ENCODE peak calls at places on chromosome 7, in eight cellular contexts. F is occipital lobe; H is GF-D8; Y is endothelial cell; G is AG08395; M is cardiac fibroblast; C is activated naive CD4-positive, alpha-beta T cell treated with anti-CD3 and anti-CD28 coated beads, Interleukin-2, amount 50 U/mL, for 16 hours; D is mucosa of gallbladder. R is an unnamed sample.

GRCh38 chr7:44787041-44787440 is 9.4 kb upstream of the PPIA start:
- DNase-seq in D (no peak), C (no peak), Y (no peak), H (no peak), M (no peak), G (no peak), F (no peak), R (no peak)

GRCh38 chr7:159094030-159094740 is 50.5 kb downstream of the VIPR2 start:
- DNase-seq in G (no peak), H (no peak), Y (no peak), M (no peak), C (no peak), D (no peak), F (no peak), R (peak; percentile 20)

GRCh38 chr7:114959931-114960330 is 38.0 kb downstream of the MDFIC start:
- DNase-seq in H (no peak), C (no peak), F (no peak), G (no peak), D (no peak), Y (no peak), M (peak; percentile 7), R (no peak)

GRCh38 chr7:55483061-55483460 is 89.2 kb downstream of the VOPP1 start:
- DNase-seq in G (no peak), M (no peak), Y (no peak), F (no peak), H (no peak), C (no peak), D (no peak), R (peak; percentile 23)

GRCh38 chr7:64611717-64612116 is 48.8 kb upstream of the ZNF680 start:
- DNase-seq in H (no peak), M (no peak), G (no peak), D (no peak), F (no peak), Y (no peak), C (no peak), R (no peak)

GRCh38 chr7:21099432-21099831 is 312.7 kb upstream of the SP8 start:
- DNase-seq in H (no peak), Y (no peak), C (no peak), G (no peak), F (no peak), D (no peak), M (no peak), R (no peak)

GRCh38 chr7:148735141-148735540 is 36.4 kb downstream of the CUL1 start:
- DNase-seq in D (no peak), M (no peak), F (no peak), H (no peak), G (no peak), Y (no peak), C (no peak), R (no peak)

GRCh38 chr7:73304071-73304470 is 4.6 kb downstream of the NSUN5 start:
- DNase-seq in G (no peak), M (no peak), C (no peak), Y (no peak), D (no peak), H (no peak), F (no peak), R (no peak)

GRCh38 chr7:87398441-87398840 is 53.0 kb downstream of the CROT start:
- DNase-seq in C (no peak), D (no peak), Y (no peak), H (no peak), M (peak; percentile 28), G (peak; percentile 62), F (no peak), R (no peak)

GRCh38 chr7:151275813-151276577 is 27.5 kb upstream of the SMARCD3 start:
- DNase-seq in G (no peak), D (no peak), F (no peak), C (no peak), H (no peak), Y (no peak), M (no peak), R (peak; percentile 38)

GRCh38 chr7:8229927-8230326 is 32.0 kb downstream of the ICA1 start:
- DNase-seq in M (no peak), F (no peak), D (no peak), C (no peak), H (no peak), G (no peak), Y (no peak), R (no peak)

GRCh38 chr7:72538856-72539255 is 126.7 kb upstream of the CALN1 start:
- DNase-seq in C (no peak), Y (no peak), D (no peak), G (no peak), M (no peak), F (peak; percentile 1), H (no peak), R (no peak)

GRCh38 chr7:159064121-159064815 is 80.4 kb downstream of the VIPR2 start:
- DNase-seq in C (no peak), F (no peak), Y (no peak), G (no peak), D (no peak), M (no peak), H (no peak), R (no peak)

GRCh38 chr7:111771638-111772037 is 209.3 kb upstream of the IMMP2L start:
- DNase-seq in D (no peak), F (no peak), G (no peak), C (no peak), H (no peak), M (no peak), Y (no peak), R (no peak)

GRCh38 chr7:69732203-69732602 is 133.9 kb downstream of the AUTS2 start:
- DNase-seq in D (peak; percentile 58), Y (no peak), G (no peak), C (no peak), M (no peak), F (no peak), H (no peak), R (no peak)

GRCh38 chr7:27199820-27200760 is at the start of gene HOXA13:
- DNase-seq in M (no peak), G (peak; percentile 67), D (no peak), F (no peak), H (peak; percentile 86), Y (no peak), C (no peak), R (peak; percentile 52)

GRCh38 chr7:113783403-113783802 is 135.4 kb downstream of the PPP1R3A start:
- DNase-seq in F (no peak), C (no peak), Y (no peak), M (no peak), G (no peak), D (no peak), H (no peak), R (no peak)

GRCh38 chr7:114310344-114311118 is 104.1 kb upstream of the FOXP2 start:
- DNase-seq in Y (no peak), C (no peak), F (no peak), H (no peak), G (no peak), M (no peak), D (no peak), R (no peak)

GRCh38 chr7:56493704-56494450 is 377.7 kb upstream of the NUPR2 start:
- DNase-seq in G (no peak), C (no peak), F (no peak), H (no peak), Y (no peak), M (no peak), D (no peak), R (no peak)

GRCh38 chr7:158143196-158144120 is 444.2 kb downstream of the PTPRN2 start:
- DNase-seq in C (no peak), F (no peak), H (no peak), M (no peak), Y (no peak), G (no peak), D (no peak), R (no peak)

GRCh38 chr7:93350338-93350737 is 118.2 kb downstream of the VPS50 start:
- DNase-seq in H (no peak), Y (no peak), M (no peak), C (no peak), F (no peak), G (no peak), D (no peak), R (no peak)

GRCh38 chr7:123811056-123811455 is 33.9 kb upstream of the HYAL4 start:
- DNase-seq in Y (no peak), H (no peak), C (no peak), G (no peak), F (no peak), M (peak; percentile 80), D (no peak), R (no peak)

GRCh38 chr7:132480534-132480933 is 95.7 kb downstream of the PLXNA4 start:
- DNase-seq in G (peak; percentile 24), D (no peak), H (no peak), Y (no peak), C (no peak), F (peak; percentile 77), M (no peak), R (no peak)

GRCh38 chr7:143407296-143408246 is 1.1 kb downstream of the EPHA1 start:
- DNase-seq in G (no peak), D (no peak), M (no peak), H (peak; percentile 24), F (no peak), Y (no peak), C (no peak), R (peak; percentile 64)

GRCh38 chr7:133984023-133984422 is 143.1 kb upstream of the LRGUK start:
- DNase-seq in Y (no peak), H (no peak), D (no peak), F (no peak), M (peak; percentile 30), G (no peak), C (no peak), R (no peak)

GRCh38 chr7:130913721-130914588 is 179.9 kb upstream of the KLF14 start:
- DNase-seq in F (no peak), D (no peak), C (no peak), M (no peak), H (no peak), G (no peak), Y (no peak), R (no peak)